ENCODE peak calls at places on chromosomes 2 and 18, in six cellular contexts. C, F, Y, Q, V and L are unnamed samples. For H3K4me1, the result is how much of the 10 kb centered on the place peaks cover.

GRCh38 chr2:235968616-235969324 is 199.4 kb downstream of the GBX2 start:
- DNase-seq in C (peak), F (peak), Y (no peak), Q (no peak), V (no peak), L (peak)

GRCh38 chr2:227627769-227628168 is 10.5 kb downstream of the SCYGR4 start:
- DNase-seq in C (no peak), F (no peak), Y (no peak), Q (no peak), V (no peak), L (no peak)

GRCh38 chr2:37671013-37671815 is at the start of gene CDC42EP3:
- DNase-seq in C (peak), F (peak), Y (peak), Q (peak), V (peak), L (peak)

GRCh38 chr2:1518891-1519530 is 105.7 kb downstream of the TPO start:
- DNase-seq in C (peak), F (peak), Y (peak), Q (no peak), V (no peak), L (peak)

GRCh38 chr2:182055993-182056392 is 70.3 kb downstream of the PPP1R1C start:
- DNase-seq in C (peak), F (no peak), Y (no peak), Q (no peak), V (no peak), L (no peak)

GRCh38 chr2:193818801-193819499 is 1624.2 kb upstream of the TMEFF2 start:
- DNase-seq in C (no peak), F (no peak), Y (no peak), Q (no peak), V (no peak), L (no peak)

GRCh38 chr2:1653137-1653789 is 91.1 kb downstream of the PXDN start:
- DNase-seq in C (no peak), F (peak), Y (peak), Q (peak), V (peak), L (peak)

GRCh38 chr2:36379710-36380448 is 24.3 kb downstream of the CRIM1 start:
- DNase-seq in C (no peak), F (no peak), Y (peak), Q (no peak), V (no peak), L (no peak)

GRCh38 chr2:208065476-208065875 is 40.1 kb upstream of the PLEKHM3 start:
- DNase-seq in C (no peak), F (no peak), Y (no peak), Q (no peak), V (no peak), L (no peak)

GRCh38 chr2:118721817-118722551 is 125.5 kb downstream of the EN1 start:
- DNase-seq in C (no peak), F (no peak), Y (peak), Q (no peak), V (peak), L (no peak)

GRCh38 chr2:65991864-65992554 is 442.9 kb upstream of the MEIS1 start:
- DNase-seq in C (no peak), F (peak), Y (no peak), Q (no peak), V (no peak), L (no peak)

GRCh38 chr18:49020129-49020528 is 69.4 kb upstream of the SMAD7 start:
- DNase-seq in C (peak), F (no peak), Y (no peak), Q (peak), V (no peak), L (no peak)

GRCh38 chr2:26245231-26245732 is 543 bp downstream of the HADHB start:
- DNase-seq in C (no peak), F (peak), Y (peak), Q (peak), V (peak), L (peak)

GRCh38 chr2:218290316-218291261 is 1.7 kb downstream of the TMBIM1 start:
- DNase-seq in C (no peak), F (no peak), Y (no peak), Q (no peak), V (peak), L (no peak)

GRCh38 chr2:218292700-218293014 is 354 bp upstream of the TMBIM1 start:
- DNase-seq in C (no peak), F (no peak), Y (no peak), Q (no peak), V (no peak), L (no peak)

GRCh38 chr2:218291318-218291933 is 877 bp downstream of the TMBIM1 start:
- DNase-seq in C (no peak), F (no peak), Y (no peak), Q (peak), V (peak), L (no peak)

GRCh38 chr2:218291934-218292699 is at the start of gene TMBIM1:
- DNase-seq in C (peak), F (peak), Y (peak), Q (peak), V (peak), L (peak)

GRCh38 chr2:218289639-218290315 is 2.5 kb downstream of the TMBIM1 start:
- DNase-seq in C (no peak), F (no peak), Y (peak), Q (no peak), V (peak), L (no peak)
- H3K4me3 ChIP-seq in C (peak), F (peak), Y (peak), Q (peak), V (peak), L (peak)

GRCh38 chr2:238288650-238289573 is 502 bp upstream of the PER2 start:
- DNase-seq in C (peak), F (peak), Y (peak), Q (peak), V (peak), L (peak)
- H3K4me1 ChIP-seq in C (under half), F (under half), Y (under half), Q (half or more), V (under half), L (half or more)

DNA sequence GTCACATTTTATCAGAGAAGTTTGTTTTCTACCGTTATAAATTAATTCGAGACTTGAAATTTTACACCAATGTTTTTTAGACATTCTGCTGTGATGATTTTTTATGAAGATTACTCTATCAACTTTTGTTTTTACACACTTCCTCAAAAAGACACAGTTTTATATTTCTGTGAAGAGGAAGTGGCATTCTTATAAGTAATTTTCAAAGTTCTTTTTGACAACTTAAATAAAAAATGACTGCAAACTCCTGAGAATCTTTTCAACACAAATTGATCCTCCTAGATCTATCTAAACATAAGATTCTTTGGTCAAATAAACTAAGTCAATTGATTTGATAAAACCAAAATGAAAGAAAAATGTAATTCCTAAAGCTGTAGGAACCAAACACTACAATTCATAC is 13.7 kb downstream of the ANKRD44 start:
- DNase-seq in C (no peak), F (no peak), Y (no peak), Q (no peak), V (no peak), L (no peak)
- H3K4me3 ChIP-seq in C (no peak), F (no peak), Y (no peak), Q (no peak), V (no peak), L (no peak)

DNA sequence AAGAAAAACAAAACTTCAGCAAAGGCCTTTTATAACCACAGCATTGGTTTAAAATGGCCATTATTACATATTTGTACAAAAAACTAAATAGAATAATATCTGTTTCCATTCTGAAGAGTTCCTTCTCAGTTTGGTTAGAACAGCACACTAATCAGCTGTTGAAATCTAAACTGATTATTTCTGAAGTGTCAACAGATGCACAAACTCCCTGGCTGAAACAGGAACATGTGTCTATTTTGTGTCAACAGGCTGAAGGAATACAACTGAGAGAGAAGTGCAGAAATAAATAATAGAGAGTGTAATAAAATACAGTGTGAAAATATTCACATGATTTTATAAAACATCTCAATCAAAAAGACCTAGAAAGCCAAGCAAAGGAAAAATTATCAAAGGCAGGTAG is 29.7 kb downstream of the IKZF2 start:
- DNase-seq in C (no peak), F (no peak), Y (no peak), Q (no peak), V (no peak), L (no peak)
- H3K4me1 ChIP-seq in C (under half), F (under half), Y (under half), Q (under half), V (under half), L (under half)